ENCODE peak calls at places on chromosomes 7 and 10, in four cellular contexts. S, J, B and Y are unnamed samples.

GRCh38 chr10:615583-616152 is 73.8 kb downstream of the DIP2C start:
- DNase-seq in J (no peak), S (no peak), B (no peak), Y (no peak)

GRCh38 chr10:11515596-11516418 is 95.6 kb downstream of the USP6NL start:
- DNase-seq in S (peak), B (peak), J (peak), Y (no peak)

GRCh38 chr7:101728128-101728527 is 89.3 kb upstream of the CUX1 start:
- DNase-seq in J (no peak), S (no peak), B (no peak), Y (no peak)

GRCh38 chr10:43304079-43304686 is 37.3 kb upstream of the RASGEF1A start:
- DNase-seq in S (no peak), J (no peak), B (no peak), Y (no peak)

GRCh38 chr7:158617737-158618128 is 30.1 kb upstream of the PTPRN2 start:
- DNase-seq in J (no peak), S (no peak), B (no peak), Y (no peak)

GRCh38 chr7:135678612-135679575 is 16.6 kb downstream of the STMP1 start:
- DNase-seq in B (no peak), J (no peak), S (no peak), Y (no peak)

GRCh38 chr10:124996127-124996853 is 54.4 kb downstream of the ZRANB1 start:
- DNase-seq in S (no peak), B (no peak), J (no peak), Y (no peak)

GRCh38 chr7:157426463-157427301 is 89.9 kb downstream of the DNAJB6 start:
- DNase-seq in B (no peak), S (no peak), J (no peak), Y (no peak)

GRCh38 chr7:73879977-73880681 is 19.2 kb downstream of the TMEM270 start:
- DNase-seq in B (no peak), J (no peak), S (no peak), Y (no peak)

GRCh38 chr7:88967432-88967831 is 171.9 kb upstream of the TEX47 start:
- DNase-seq in J (no peak), B (no peak), S (no peak), Y (no peak)

GRCh38 chr7:66769833-66770512 is 29.4 kb downstream of the RABGEF1 start:
- DNase-seq in B (no peak), S (no peak), J (no peak), Y (no peak)

GRCh38 chr10:19347592-19347991 is 299.0 kb downstream of the MALRD1 start:
- DNase-seq in B (no peak), J (no peak), S (no peak), Y (no peak)

GRCh38 chr10:17023386-17024298 is 106.0 kb downstream of the CUBN start:
- DNase-seq in S (peak), J (no peak), B (peak), Y (no peak)

GRCh38 chr10:102661614-102662133 is 17.4 kb downstream of the TRIM8 start:
- DNase-seq in J (no peak), S (no peak), B (no peak), Y (no peak)

GRCh38 chr7:93202594-93203273 is 23.5 kb downstream of the HEPACAM2 start:
- DNase-seq in S (no peak), B (no peak), J (no peak), Y (no peak)

GRCh38 chr10:57992321-57993077 is 275.2 kb downstream of the IPMK start:
- DNase-seq in S (no peak), B (no peak), J (no peak), Y (no peak)

GRCh38 chr7:131122394-131122793 is 205.3 kb upstream of the MKLN1 start:
- DNase-seq in S (no peak), J (no peak), B (no peak), Y (no peak)

GRCh38 chr10:21990449-21990848 is 13.1 kb downstream of the DNAJC1 start:
- DNase-seq in S (no peak), B (no peak), J (no peak), Y (no peak)

GRCh38 chr10:58400609-58401008 is 15.4 kb downstream of the TFAM start:
- DNase-seq in S (no peak), J (no peak), B (no peak), Y (no peak)

GRCh38 chr7:94933256-94933990 is 26.0 kb downstream of the PPP1R9A start:
- DNase-seq in B (no peak), J (no peak), S (no peak), Y (no peak)

GRCh38 chr7:43954524-43955228 is 28.4 kb downstream of the UBE2D4 start:
- DNase-seq in B (no peak), J (no peak), S (peak), Y (no peak)